ENCODE peak calls at places on chromosomes 16 and 17, in ten cellular contexts. One of them, this sample, is unnamed.

GRCh38 chr17:42928714-42929496 is 28.3 kb downstream of the G6PC1 start:
- DNase-seq in left colon: peak; percentile 15
- DNase-seq in CD8-positive, alpha-beta memory T cell: no peak
- DNase-seq in tibial nerve: peak; percentile 54
- DNase-seq in CD4-positive, alpha-beta T cell: no peak
- DNase-seq in GM12878: peak; percentile 45
- DNase-seq in lower leg skin: no peak
- DNase-seq in natural killer cell: no peak
- DNase-seq in mucosa of descending colon: no peak
- DNase-seq in EL: peak; percentile 66
- DNase-seq in this sample: peak; percentile 53

GRCh38 chr16:89097528-89097846 is 3.8 kb downstream of the ACSF3 start:
- DNase-seq in mucosa of descending colon: no peak
- DNase-seq in left colon: no peak
- DNase-seq in tibial nerve: no peak
- DNase-seq in lower leg skin: no peak
- DNase-seq in natural killer cell: no peak
- DNase-seq in CD8-positive, alpha-beta memory T cell: no peak
- DNase-seq in GM12878: no peak
- DNase-seq in EL: no peak
- DNase-seq in CD4-positive, alpha-beta T cell: no peak
- DNase-seq in this sample: no peak

GRCh38 chr17:288802-289356 is 63.7 kb downstream of the RPH3AL start:
- DNase-seq in CD4-positive, alpha-beta T cell: no peak
- DNase-seq in lower leg skin: peak; percentile 17
- DNase-seq in tibial nerve: no peak
- DNase-seq in GM12878: no peak
- DNase-seq in mucosa of descending colon: no peak
- DNase-seq in EL: no peak
- DNase-seq in CD8-positive, alpha-beta memory T cell: no peak
- DNase-seq in left colon: no peak
- DNase-seq in natural killer cell: no peak
- DNase-seq in this sample: peak; percentile 12

GRCh38 chr16:52725043-52725442 is 178.1 kb upstream of the TOX3 start:
- DNase-seq in tibial nerve: no peak
- DNase-seq in lower leg skin: no peak
- DNase-seq in EL: no peak
- DNase-seq in mucosa of descending colon: no peak
- DNase-seq in natural killer cell: no peak
- DNase-seq in left colon: no peak
- DNase-seq in CD4-positive, alpha-beta T cell: no peak
- DNase-seq in CD8-positive, alpha-beta memory T cell: no peak
- DNase-seq in GM12878: no peak
- DNase-seq in this sample: no peak

GRCh38 chr16:81623365-81624102 is 155.6 kb upstream of the PLCG2 start:
- DNase-seq in left colon: peak; percentile 52
- DNase-seq in natural killer cell: peak; percentile 37
- DNase-seq in GM12878: peak; percentile 37
- DNase-seq in CD8-positive, alpha-beta memory T cell: peak; percentile 35
- DNase-seq in CD4-positive, alpha-beta T cell: peak; percentile 51
- DNase-seq in mucosa of descending colon: no peak
- DNase-seq in lower leg skin: no peak
- DNase-seq in tibial nerve: peak; percentile 72
- DNase-seq in EL: peak; percentile 53
- DNase-seq in this sample: no peak

GRCh38 chr16:1792836-1793577 is 498 bp downstream of the IGFALS start:
- DNase-seq in natural killer cell: no peak
- DNase-seq in EL: no peak
- DNase-seq in CD8-positive, alpha-beta memory T cell: no peak
- DNase-seq in CD4-positive, alpha-beta T cell: no peak
- DNase-seq in GM12878: no peak
- DNase-seq in lower leg skin: no peak
- DNase-seq in tibial nerve: no peak
- DNase-seq in mucosa of descending colon: no peak
- DNase-seq in left colon: no peak
- DNase-seq in this sample: peak; percentile 43

GRCh38 chr16:305916-306315 is 23.0 kb downstream of the PDIA2 start:
- DNase-seq in left colon: no peak
- DNase-seq in EL: no peak
- DNase-seq in CD4-positive, alpha-beta T cell: no peak
- DNase-seq in tibial nerve: no peak
- DNase-seq in GM12878: no peak
- DNase-seq in lower leg skin: no peak
- DNase-seq in CD8-positive, alpha-beta memory T cell: no peak
- DNase-seq in natural killer cell: no peak
- DNase-seq in mucosa of descending colon: no peak
- DNase-seq in this sample: no peak

GRCh38 chr17:34542700-34543336 is 36.6 kb upstream of the TMEM132E start:
- DNase-seq in left colon: peak; percentile 32
- DNase-seq in CD4-positive, alpha-beta T cell: peak; percentile 36
- DNase-seq in EL: peak; percentile 19
- DNase-seq in natural killer cell: peak; percentile 40
- DNase-seq in tibial nerve: peak; percentile 66
- DNase-seq in GM12878: no peak
- DNase-seq in lower leg skin: no peak
- DNase-seq in CD8-positive, alpha-beta memory T cell: peak; percentile 40
- DNase-seq in mucosa of descending colon: no peak
- DNase-seq in this sample: peak; percentile 52

GRCh38 chr17:13244511-13244910 is 226.7 kb upstream of the ELAC2 start:
- DNase-seq in tibial nerve: peak; percentile 61
- DNase-seq in lower leg skin: no peak
- DNase-seq in mucosa of descending colon: no peak
- DNase-seq in EL: no peak
- DNase-seq in natural killer cell: no peak
- DNase-seq in GM12878: no peak
- DNase-seq in CD8-positive, alpha-beta memory T cell: no peak
- DNase-seq in left colon: no peak
- DNase-seq in CD4-positive, alpha-beta T cell: no peak
- DNase-seq in this sample: no peak

GRCh38 chr17:50440172-50440837 is 14.3 kb downstream of the ACSF2 start:
- DNase-seq in CD4-positive, alpha-beta T cell: no peak
- DNase-seq in mucosa of descending colon: peak; percentile 73
- DNase-seq in CD8-positive, alpha-beta memory T cell: no peak
- DNase-seq in GM12878: no peak
- DNase-seq in left colon: peak; percentile 70
- DNase-seq in EL: no peak
- DNase-seq in lower leg skin: no peak
- DNase-seq in natural killer cell: no peak
- DNase-seq in tibial nerve: no peak
- DNase-seq in this sample: peak; percentile 69

GRCh38 chr17:74566132-74566753 is 1.1 kb downstream of the CD300H start:
- DNase-seq in GM12878: no peak
- DNase-seq in CD8-positive, alpha-beta memory T cell: peak; percentile 8
- DNase-seq in lower leg skin: no peak
- DNase-seq in mucosa of descending colon: peak; percentile 52
- DNase-seq in EL: peak; percentile 16
- DNase-seq in natural killer cell: no peak
- DNase-seq in left colon: peak; percentile 57
- DNase-seq in CD4-positive, alpha-beta T cell: peak; percentile 17
- DNase-seq in tibial nerve: peak; percentile 19
- DNase-seq in this sample: no peak

GRCh38 chr16:87602821-87603683 is 744 bp downstream of the JPH3 start:
- DNase-seq in left colon: no peak
- DNase-seq in GM12878: no peak
- DNase-seq in lower leg skin: no peak
- DNase-seq in CD4-positive, alpha-beta T cell: no peak
- DNase-seq in natural killer cell: no peak
- DNase-seq in mucosa of descending colon: no peak
- DNase-seq in tibial nerve: no peak
- DNase-seq in CD8-positive, alpha-beta memory T cell: no peak
- DNase-seq in EL: no peak
- DNase-seq in this sample: no peak

GRCh38 chr17:41665566-41666335 is 22.9 kb upstream of the EIF1 start:
- DNase-seq in left colon: peak; percentile 93
- DNase-seq in tibial nerve: peak; percentile 76
- DNase-seq in EL: peak; percentile 84
- DNase-seq in lower leg skin: peak; percentile 97
- DNase-seq in CD4-positive, alpha-beta T cell: peak; percentile 87
- DNase-seq in mucosa of descending colon: peak; percentile 96
- DNase-seq in CD8-positive, alpha-beta memory T cell: peak; percentile 90
- DNase-seq in GM12878: peak; percentile 67
- DNase-seq in natural killer cell: peak; percentile 92
- DNase-seq in this sample: peak; percentile 95

GRCh38 chr16:13178318-13178717 is 276.9 kb downstream of the SHISA9 start:
- DNase-seq in left colon: no peak
- DNase-seq in mucosa of descending colon: no peak
- DNase-seq in CD8-positive, alpha-beta memory T cell: no peak
- DNase-seq in CD4-positive, alpha-beta T cell: no peak
- DNase-seq in GM12878: no peak
- DNase-seq in tibial nerve: no peak
- DNase-seq in EL: no peak
- DNase-seq in lower leg skin: no peak
- DNase-seq in natural killer cell: no peak
- DNase-seq in this sample: no peak

GRCh38 chr16:46972429-46972970 is 974 bp downstream of the DNAJA2 start:
- DNase-seq in GM12878: no peak
- DNase-seq in CD4-positive, alpha-beta T cell: no peak
- DNase-seq in tibial nerve: no peak
- DNase-seq in EL: peak; percentile 45
- DNase-seq in left colon: no peak
- DNase-seq in mucosa of descending colon: no peak
- DNase-seq in CD8-positive, alpha-beta memory T cell: peak; percentile 55
- DNase-seq in lower leg skin: no peak
- DNase-seq in natural killer cell: no peak
- DNase-seq in this sample: no peak

GRCh38 chr17:39870776-39871175 is 2.8 kb downstream of the ZPBP2 start:
- DNase-seq in GM12878: no peak
- DNase-seq in tibial nerve: no peak
- DNase-seq in CD4-positive, alpha-beta T cell: no peak
- DNase-seq in CD8-positive, alpha-beta memory T cell: no peak
- DNase-seq in left colon: no peak
- DNase-seq in mucosa of descending colon: no peak
- DNase-seq in lower leg skin: no peak
- DNase-seq in natural killer cell: no peak
- DNase-seq in EL: no peak
- DNase-seq in this sample: no peak

GRCh38 chr16:65410801-65411200 is 288.9 kb upstream of the CDH11 start:
- DNase-seq in mucosa of descending colon: no peak
- DNase-seq in lower leg skin: no peak
- DNase-seq in natural killer cell: no peak
- DNase-seq in GM12878: no peak
- DNase-seq in EL: no peak
- DNase-seq in CD8-positive, alpha-beta memory T cell: no peak
- DNase-seq in tibial nerve: no peak
- DNase-seq in CD4-positive, alpha-beta T cell: no peak
- DNase-seq in left colon: no peak
- DNase-seq in this sample: no peak

GRCh38 chr17:78781339-78782304 is at the start of gene CYTH1:
- DNase-seq in left colon: peak; percentile 61
- DNase-seq in CD8-positive, alpha-beta memory T cell: peak; percentile 52
- DNase-seq in CD4-positive, alpha-beta T cell: no peak
- DNase-seq in EL: peak; percentile 44
- DNase-seq in GM12878: no peak
- DNase-seq in mucosa of descending colon: peak; percentile 75
- DNase-seq in natural killer cell: peak; percentile 55
- DNase-seq in tibial nerve: no peak
- DNase-seq in lower leg skin: peak; percentile 93
- DNase-seq in this sample: peak; percentile 74

GRCh38 chr16:16830401-16830800 is 451.5 kb downstream of the NPIPA7 start:
- DNase-seq in CD4-positive, alpha-beta T cell: no peak
- DNase-seq in tibial nerve: no peak
- DNase-seq in CD8-positive, alpha-beta memory T cell: no peak
- DNase-seq in natural killer cell: no peak
- DNase-seq in mucosa of descending colon: no peak
- DNase-seq in lower leg skin: no peak
- DNase-seq in EL: no peak
- DNase-seq in left colon: no peak
- DNase-seq in GM12878: no peak
- DNase-seq in this sample: no peak

GRCh38 chr16:66701061-66701460 is 4.5 kb upstream of the CMTM4 start:
- DNase-seq in CD8-positive, alpha-beta memory T cell: no peak
- DNase-seq in EL: no peak
- DNase-seq in tibial nerve: no peak
- DNase-seq in left colon: no peak
- DNase-seq in lower leg skin: no peak
- DNase-seq in natural killer cell: no peak
- DNase-seq in GM12878: no peak
- DNase-seq in mucosa of descending colon: no peak
- DNase-seq in CD4-positive, alpha-beta T cell: no peak
- DNase-seq in this sample: no peak

This sample was measured in lower lobe of right lung.